ENCODE peak calls at places on chromosome 6, in five cellular contexts. V is choroid plexus epithelial cell, T is activated gamma-delta T cell treated with Interleukin-2 at 50 U/mL for 16 hours, E is OCI-LY7, F is HFFc6. N is an unnamed sample.

GRCh38 chr6:157265630-157266029 is 57.7 kb downstream of the TMEM242 start:
- DNase-seq in V (no peak), T (no peak), F (no peak), E (no peak), N (no peak)

GRCh38 chr6:25359891-25360290 is 80.7 kb downstream of the CARMIL1 start:
- DNase-seq in T (no peak), E (no peak), F (no peak), V (no peak), N (no peak)

GRCh38 chr6:56932891-56933473 is 21.9 kb upstream of the BEND6 start:
- DNase-seq in T (no peak), V (no peak), E (no peak), F (no peak), N (no peak)

GRCh38 chr6:2857580-2858337 is 16.1 kb upstream of the SERPINB1 start:
- DNase-seq in F (no peak), T (peak; percentile 70), V (peak; percentile 92), E (peak; percentile 70), N (peak; percentile 74)

GRCh38 chr6:25253371-25253770 is 25.8 kb upstream of the CARMIL1 start:
- DNase-seq in F (no peak), V (no peak), E (no peak), T (no peak), N (no peak)

GRCh38 chr6:118776607-118777549 is 117.1 kb upstream of the ASF1A start:
- DNase-seq in F (peak; percentile 72), T (peak; percentile 65), E (peak; percentile 70), V (peak; percentile 88), N (peak; percentile 66)

GRCh38 chr6:87289571-87289970 is 32.8 kb upstream of the SMIM8 start:
- DNase-seq in E (no peak), F (no peak), T (no peak), V (no peak), N (no peak)

GRCh38 chr6:39362487-39362865 is 40.0 kb upstream of the KCNK16 start:
- DNase-seq in T (no peak), V (no peak), F (no peak), E (no peak), N (no peak)

GRCh38 chr6:72954736-72955135 is 270.6 kb downstream of the KHDC1L start:
- DNase-seq in E (no peak), T (no peak), V (no peak), F (no peak), N (no peak)

GRCh38 chr6:139152892-139153271 is 18.0 kb downstream of the HECA start:
- DNase-seq in V (peak; percentile 56), E (no peak), F (no peak), T (no peak), N (no peak)

GRCh38 chr6:139355777-139356445 is 18.5 kb downstream of the CITED2 start:
- DNase-seq in V (no peak), E (no peak), F (no peak), T (no peak), N (no peak)

GRCh38 chr6:43383021-43383667 is 13.7 kb upstream of the ZNF318 start:
- DNase-seq in V (peak; percentile 47), T (no peak), E (no peak), F (peak; percentile 30), N (no peak)

GRCh38 chr6:130847546-130847945 is 20.3 kb downstream of the SMLR1 start:
- DNase-seq in E (no peak), T (no peak), V (no peak), F (no peak), N (no peak)

GRCh38 chr6:15504581-15505350 is 158.1 kb downstream of the DTNBP1 start:
- DNase-seq in E (no peak), T (no peak), F (peak; percentile 98), V (peak; percentile 99), N (no peak)

N was measured in immature natural killer cell.